ENCODE peak calls at places on chromosomes 12 and 14, in six cellular contexts. K, N, O, E, D and F are unnamed samples. For H3K4me1, the result is how much of the 10 kb centered on the place peaks cover.

GRCh38 chr12:13204428-13204827 is 7.9 kb downstream of the EMP1 start:
- DNase-seq in K (no peak), N (no peak), O (no peak), D (no peak), E (no peak), F (no peak)

GRCh38 chr12:19048943-19049342 is 80.6 kb upstream of the PLEKHA5 start:
- DNase-seq in O (no peak), D (no peak), K (no peak), N (no peak), E (no peak), F (no peak)

GRCh38 chr12:114817491-114818440 is 133.8 kb upstream of the TBX3 start:
- DNase-seq in N (no peak), D (no peak), K (no peak), O (no peak), E (no peak), F (no peak)

GRCh38 chr12:82529954-82530353 is 156.8 kb upstream of the TMTC2 start:
- DNase-seq in N (no peak), E (no peak), O (no peak), K (no peak), D (no peak), F (no peak)

GRCh38 chr14:34614638-34615037 is 15.3 kb downstream of the SNX6 start:
- DNase-seq in E (no peak), K (no peak), O (no peak), N (no peak), D (no peak), F (no peak)

GRCh38 chr12:65566776-65567175 is 257.5 kb upstream of the HMGA2 start:
- DNase-seq in O (no peak), E (no peak), D (no peak), K (no peak), N (no peak), F (no peak)

GRCh38 chr12:25962932-25963525 is 4.5 kb downstream of the RASSF8 start:
- DNase-seq in O (no peak), E (no peak), D (no peak), K (no peak), N (no peak), F (no peak)

GRCh38 chr12:20188930-20189653 is 179.2 kb upstream of the PDE3A start:
- DNase-seq in D (no peak), N (no peak), E (no peak), K (no peak), O (no peak), F (no peak)

GRCh38 chr14:74563233-74563585 is 48.8 kb downstream of the LTBP2 start:
- DNase-seq in N (no peak), D (no peak), E (peak), O (no peak), K (no peak), F (no peak)

GRCh38 chr12:92827836-92828431 is 101.2 kb downstream of the EEA1 start:
- DNase-seq in O (no peak), N (peak), D (no peak), K (peak), E (peak), F (peak)

GRCh38 chr12:104516821-104517220 is 60.1 kb downstream of the CHST11 start:
- DNase-seq in D (no peak), N (no peak), E (no peak), O (no peak), K (no peak), F (no peak)

GRCh38 chr14:69288001-69288771 is 28.2 kb downstream of the GALNT16 start:
- DNase-seq in O (no peak), D (no peak), K (peak), N (no peak), E (peak), F (no peak)

GRCh38 chr12:30913323-30913722 is 13.2 kb upstream of the TSPAN11 start:
- DNase-seq in D (no peak), O (no peak), K (no peak), N (no peak), E (no peak), F (no peak)

GRCh38 chr14:96852823-96853422 is 55.7 kb downstream of the VRK1 start:
- DNase-seq in K (no peak), N (peak), D (no peak), E (peak), O (no peak), F (no peak)

GRCh38 chr14:74611672-74612345 is at the start of gene LTBP2:
- DNase-seq in K (peak), O (no peak), D (no peak), E (no peak), N (no peak), F (no peak)

GRCh38 chr14:91374287-91374880 is 43.2 kb downstream of the CCDC88C start:
- DNase-seq in K (no peak), O (no peak), N (no peak), D (no peak), E (no peak), F (no peak)

GRCh38 chr12:107992870-107993451 is 136.1 kb upstream of the WSCD2 start:
- DNase-seq in O (no peak), N (peak), D (peak), K (peak), E (peak), F (no peak)

GRCh38 chr12:57107456-57107855 is 3.7 kb downstream of the STAT6 start:
- DNase-seq in N (no peak), E (no peak), K (no peak), O (no peak), D (no peak), F (no peak)

GRCh38 chr12:56220611-56221232 is 1.0 kb downstream of the RNF41 start:
- DNase-seq in O (no peak), E (no peak), K (peak), D (no peak), N (no peak), F (no peak)

GRCh38 chr14:32426596-32427408 is 97.7 kb downstream of the AKAP6 start:
- DNase-seq in D (no peak), K (no peak), E (no peak), N (no peak), O (no peak), F (no peak)

GRCh38 chr14:36556811-36557433 is 25.5 kb downstream of the NKX2-8 start:
- DNase-seq in K (peak), N (peak), D (no peak), E (peak), O (no peak), F (no peak)

GRCh38 chr12:67457799-67458680 is 188.9 kb downstream of the CAND1 start:
- DNase-seq in N (no peak), D (no peak), K (no peak), E (peak), O (no peak), F (no peak)

GRCh38 chr12:2402180-2402579 is 349.4 kb downstream of the CACNA1C start:
- DNase-seq in N (no peak), D (no peak), K (no peak), O (no peak), E (no peak), F (peak)

GRCh38 chr12:109772622-109773321 is 59.1 kb downstream of the FAM222A start:
- DNase-seq in O (no peak), N (no peak), D (no peak), E (no peak), K (no peak), F (peak)

GRCh38 chr12:70227911-70228310 is 15.3 kb upstream of the CNOT2 start:
- DNase-seq in K (no peak), O (no peak), E (no peak), D (no peak), N (no peak), F (no peak)
- H3K27ac ChIP-seq in K (no peak), O (no peak), E (no peak), D (no peak), N (no peak), F (no peak)

DNA sequence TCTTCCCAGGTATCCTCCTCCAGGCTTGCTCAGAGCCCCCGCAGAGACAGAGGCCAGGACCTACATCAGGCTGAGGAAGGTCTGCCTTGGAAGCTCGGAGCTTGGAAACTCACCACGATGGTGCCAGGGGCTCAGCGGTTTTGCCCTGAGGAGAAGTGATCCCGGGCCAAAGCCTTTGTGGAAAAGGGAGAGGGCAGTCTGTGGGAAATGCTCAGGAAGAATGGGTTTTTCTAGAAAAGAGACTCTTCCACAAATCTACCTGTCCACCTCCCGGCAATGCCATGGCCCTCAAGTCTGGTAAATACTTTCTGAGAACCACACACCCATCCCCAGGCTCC is 8.0 kb downstream of the KRT2 start:
- DNase-seq in O (no peak), N (no peak), K (no peak), E (no peak), D (peak), F (no peak)
- H3K4me1 ChIP-seq in O (under half), N (under half), K (under half), E (under half), D (under half), F (under half)

DNA sequence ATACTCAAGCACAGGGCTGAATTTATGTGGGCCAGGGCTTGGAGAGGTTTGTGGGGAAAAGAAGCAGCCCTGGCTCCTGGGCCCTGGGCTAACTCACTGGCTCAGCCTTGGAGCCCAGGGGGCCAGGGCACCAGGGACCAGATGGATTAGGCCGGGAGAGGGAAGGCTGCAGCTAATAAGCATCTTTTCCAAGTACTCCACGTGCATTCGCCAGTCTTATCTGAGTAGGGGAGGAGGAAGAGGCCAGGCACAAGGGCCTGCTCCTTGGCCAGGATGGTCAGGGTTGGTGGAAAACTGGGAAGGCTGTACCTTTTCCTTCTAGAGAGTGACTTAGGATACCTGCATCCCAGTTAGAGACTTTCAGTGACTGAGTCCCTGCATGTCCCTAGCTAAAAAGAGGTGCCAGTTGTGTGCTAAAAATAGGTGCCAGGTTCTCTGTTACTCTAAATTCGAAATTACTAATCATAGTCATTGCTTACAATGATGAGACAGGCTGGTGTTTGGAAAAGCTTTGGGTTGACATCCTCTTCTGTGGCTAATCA is 1.3 kb downstream of the GLRX5 start:
- DNase-seq in E (no peak), D (no peak), N (no peak), O (no peak), K (no peak), F (no peak)
- TF ChIP-seq POLR2A in E (no peak), D (no peak), N (no peak), O (no peak), K (no peak), F (no peak)

GRCh38 chr14:81277096-81277495 is 56.3 kb upstream of the GTF2A1 start:
- DNase-seq in E (no peak), N (no peak), K (no peak), O (no peak), D (no peak), F (no peak)
- H3K27ac ChIP-seq in E (no peak), N (no peak), K (no peak), O (no peak), D (no peak), F (no peak)

GRCh38 chr12:125099407-125099779 is 34.2 kb downstream of the AACS start:
- DNase-seq in O (no peak), K (peak), N (no peak), E (no peak), D (no peak), F (no peak)

GRCh38 chr12:125097427-125097826 is 32.2 kb downstream of the AACS start:
- DNase-seq in E (no peak), K (no peak), O (no peak), N (no peak), D (no peak), F (no peak)

GRCh38 chr12:125100551-125101434 is 35.6 kb downstream of the AACS start:
- DNase-seq in K (peak), N (no peak), E (peak), O (no peak), D (no peak), F (no peak)

GRCh38 chr12:125096894-125097293 is 31.7 kb downstream of the AACS start:
- DNase-seq in K (no peak), D (no peak), E (no peak), O (no peak), N (no peak), F (no peak)

GRCh38 chr12:125098676-125099406 is 33.6 kb downstream of the AACS start:
- DNase-seq in D (no peak), N (no peak), K (no peak), E (no peak), O (no peak), F (no peak)
- H3K4me1 ChIP-seq in D (under half), N (under half), K (under half), E (under half), O (under half), F (under half)